ENCODE peak calls at places on chromosomes 16 and 17, in nine cellular contexts. O is endothelial cell of umbilical vein; Z is CD8-positive, alpha-beta T cell; J is endodermal cell; R is brain microvascular endothelial cell; V is cardiac muscle cell; S is AG10803; N is mucosa of descending colon; A is neural crest cell. X is an unnamed sample.

GRCh38 chr17:74442670-74443515 is 11.0 kb downstream of the GPRC5C start:
- DNase-seq in O (no peak), Z (no peak), J (peak; percentile 85), R (no peak), V (peak; percentile 68), S (peak; percentile 12), N (peak; percentile 93), A (no peak), X (no peak)

GRCh38 chr16:67936876-67937605 is 391 bp upstream of the PSMB10 start:
- DNase-seq in O (peak; percentile 64), Z (no peak), J (no peak), R (no peak), V (no peak), S (no peak), N (no peak), A (no peak), X (no peak)

GRCh38 chr17:15498107-15498506 is 30.7 kb upstream of the CDRT4 start:
- DNase-seq in O (no peak), Z (no peak), J (peak; percentile 82), R (no peak), V (no peak), S (no peak), N (no peak), A (no peak), X (no peak)

GRCh38 chr17:61468263-61468907 is 16.2 kb downstream of the TBX4 start:
- DNase-seq in O (no peak), Z (no peak), J (no peak), R (no peak), V (no peak), S (no peak), N (peak; percentile 21), A (no peak), X (no peak)

GRCh38 chr17:50479522-50480141 is 972 bp downstream of the RSAD1 start:
- DNase-seq in O (peak; percentile 72), Z (peak; percentile 70), J (peak; percentile 96), R (peak; percentile 68), V (peak; percentile 89), S (peak; percentile 79), N (peak; percentile 85), A (peak; percentile 75), X (peak; percentile 41)

GRCh38 chr17:17351356-17351891 is 48.3 kb downstream of the NT5M start:
- DNase-seq in O (no peak), Z (no peak), J (no peak), R (no peak), V (no peak), S (no peak), N (no peak), A (no peak), X (no peak)

GRCh38 chr16:81626181-81626674 is 152.9 kb upstream of the PLCG2 start:
- DNase-seq in O (no peak), Z (no peak), J (no peak), R (no peak), V (no peak), S (peak; percentile 45), N (no peak), A (no peak), X (no peak)

GRCh38 chr17:31738067-31738466 is 121.0 kb downstream of the COPRS start:
- DNase-seq in O (no peak), Z (no peak), J (no peak), R (no peak), V (no peak), S (no peak), N (no peak), A (no peak), X (no peak)

GRCh38 chr17:41982026-41982989 is 15.7 kb downstream of the CNP start:
- DNase-seq in O (no peak), Z (no peak), J (no peak), R (no peak), V (no peak), S (no peak), N (no peak), A (no peak), X (no peak)

GRCh38 chr16:66457888-66458287 is 30.8 kb downstream of the BEAN1 start:
- DNase-seq in O (no peak), Z (no peak), J (peak; percentile 47), R (no peak), V (no peak), S (peak; percentile 26), N (no peak), A (no peak), X (no peak)

GRCh38 chr17:50501906-50502642 is 6.2 kb upstream of the MYCBPAP start:
- DNase-seq in O (no peak), Z (no peak), J (peak; percentile 42), R (no peak), V (no peak), S (no peak), N (no peak), A (no peak), X (no peak)

GRCh38 chr17:12554251-12554650 is 111.4 kb upstream of the MYOCD start:
- DNase-seq in O (no peak), Z (no peak), J (no peak), R (no peak), V (no peak), S (peak; percentile 29), N (no peak), A (no peak), X (no peak)

DNA sequence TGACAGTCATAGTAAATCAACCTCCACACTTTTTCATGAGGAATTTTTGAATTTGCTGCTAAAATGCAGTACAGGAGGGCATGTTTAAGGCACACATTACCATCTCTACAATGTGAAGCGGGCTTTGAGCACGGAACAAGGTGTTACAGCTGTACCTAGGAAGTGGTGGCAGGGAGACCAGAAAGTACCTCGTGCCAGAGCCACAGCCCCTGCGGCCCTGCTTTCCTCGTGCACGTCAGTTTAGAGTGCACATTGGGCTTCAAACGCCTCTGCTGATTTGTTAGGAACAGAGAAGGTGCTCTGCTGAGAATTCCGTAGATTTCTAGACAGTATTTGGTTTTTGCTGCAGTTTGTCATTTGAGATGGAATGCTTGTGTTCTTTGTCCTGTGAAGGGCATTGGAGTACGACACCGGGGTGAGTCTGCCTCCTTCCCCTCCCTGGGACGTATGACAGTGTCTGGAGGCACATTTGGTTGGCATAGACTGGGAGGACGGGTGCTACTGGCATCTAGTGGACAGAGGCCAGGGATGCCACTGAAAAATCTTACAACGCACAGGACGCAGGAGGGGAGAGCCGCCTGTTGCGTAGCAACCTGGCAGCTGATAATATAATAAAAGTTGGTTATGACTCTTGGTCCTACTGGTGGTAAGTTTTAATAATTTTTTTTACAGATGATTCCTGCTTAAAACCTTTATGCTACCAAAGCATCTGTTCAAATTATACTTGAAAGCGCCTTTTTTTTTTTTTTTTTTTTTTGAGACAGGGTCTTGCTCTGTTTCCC is 9.1 kb downstream of the FOXK2 start:
- DNase-seq in O (peak; percentile 73), Z (no peak), J (peak; percentile 56), R (peak; percentile 33), V (no peak), S (peak; percentile 74), N (peak; percentile 66), A (no peak), X (no peak)
- TF ChIP-seq CTCF in O (peak; percentile 41), Z (no peak), J (peak; percentile 32), R (peak; percentile 68), V (no peak), S (peak; percentile 50), N (peak; percentile 14), A (peak; percentile 37), X (no peak)

GRCh38 chr17:58052951-58053715 is 30.1 kb upstream of the DYNLL2 start:
- DNase-seq in O (no peak), Z (no peak), J (no peak), R (no peak), V (no peak), S (peak; percentile 3), N (no peak), A (no peak), X (no peak)
- TF ChIP-seq CTCF in O (no peak), Z (no peak), J (no peak), R (no peak), V (no peak), S (no peak), N (no peak), A (no peak), X (no peak)

GRCh38 chr17:48526986-48527741 is 3.6 kb downstream of the HOXB1 start:
- DNase-seq in O (no peak), Z (no peak), J (peak; percentile 95), R (no peak), V (peak; percentile 49), S (no peak), N (no peak), A (no peak), X (peak; percentile 35)

GRCh38 chr17:48522031-48522593 is 8.7 kb downstream of the HOXB1 start:
- DNase-seq in O (peak; percentile 41), Z (no peak), J (peak; percentile 70), R (no peak), V (peak; percentile 87), S (no peak), N (no peak), A (no peak), X (no peak)

GRCh38 chr17:48519427-48519826 is 11.4 kb downstream of the HOXB1 start:
- DNase-seq in O (no peak), Z (no peak), J (peak; percentile 44), R (no peak), V (no peak), S (no peak), N (no peak), A (no peak), X (no peak)

GRCh38 chr17:48520631-48521045 is 10.2 kb downstream of the HOXB1 start:
- DNase-seq in O (no peak), Z (no peak), J (peak; percentile 68), R (no peak), V (no peak), S (peak; percentile 54), N (no peak), A (no peak), X (no peak)

DNA sequence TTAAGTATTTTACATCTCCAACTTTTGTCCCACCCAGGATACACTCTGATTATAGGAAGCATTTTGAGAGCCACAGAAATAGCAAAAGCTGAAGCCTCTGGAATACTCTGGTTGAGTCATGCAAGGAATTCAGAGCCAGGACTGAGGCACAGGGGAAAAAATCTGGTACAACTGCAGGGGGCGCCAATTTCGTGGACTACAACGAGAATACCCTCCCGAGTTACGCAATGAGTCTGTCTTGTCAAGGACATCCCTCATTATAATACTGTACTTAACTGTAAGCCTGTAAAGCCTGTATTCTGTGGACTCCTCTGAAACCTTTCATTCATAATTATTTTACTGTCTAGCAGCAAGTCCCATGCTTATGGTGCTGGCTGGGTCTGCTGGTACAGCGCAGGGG is 7.8 kb downstream of the HOXB1 start:
- DNase-seq in O (no peak), Z (no peak), J (no peak), R (no peak), V (no peak), S (no peak), N (no peak), A (no peak), X (no peak)
- TF ChIP-seq CTCF in O (no peak), Z (no peak), J (peak; percentile 60), R (peak; percentile 48), V (peak; percentile 32), S (peak; percentile 55), N (no peak), A (peak; percentile 50), X (no peak)

DNA sequence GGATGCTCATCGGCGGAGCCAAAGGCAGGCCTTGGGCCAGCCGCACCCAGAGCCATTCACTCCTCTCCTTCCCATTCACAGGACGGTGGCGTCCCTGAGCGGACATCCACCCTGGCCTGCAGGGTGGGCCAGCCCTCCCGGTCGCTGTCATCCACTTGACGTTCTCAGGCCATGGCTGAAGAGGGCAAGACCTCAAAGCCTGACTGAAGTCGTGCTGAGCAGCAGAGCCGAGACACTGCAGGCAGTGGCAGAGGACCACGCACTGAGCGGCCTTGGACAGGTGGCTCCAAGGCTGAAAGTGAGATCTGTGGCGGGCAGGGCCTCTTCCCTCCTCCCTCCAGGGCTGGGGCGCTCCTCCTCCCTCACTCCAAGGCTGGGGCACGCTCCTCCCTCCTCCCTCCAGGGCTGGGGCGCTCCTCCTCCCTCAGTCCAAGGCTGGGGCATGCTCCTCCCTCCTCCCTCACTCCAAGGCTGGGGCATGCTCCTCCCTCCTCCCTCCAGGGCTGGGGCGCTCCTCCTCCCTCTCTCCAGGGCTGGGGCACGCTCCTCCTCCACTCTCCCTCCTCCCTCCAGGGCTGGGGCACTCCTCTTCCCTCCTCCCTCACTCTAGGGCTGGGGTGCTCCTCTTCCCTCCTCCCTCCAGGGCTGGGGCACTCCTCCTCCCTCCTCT is 24.1 kb downstream of the GNPTG start:
- DNase-seq in O (no peak), Z (no peak), J (no peak), R (no peak), V (no peak), S (no peak), N (no peak), A (no peak), X (no peak)
- TF ChIP-seq CTCF in O (no peak), Z (no peak), J (no peak), R (no peak), V (no peak), S (no peak), N (no peak), A (no peak), X (no peak)

X was measured in natural killer cell.